ENCODE peak calls at places on chromosome 2, in five cellular contexts. T, J, H, R and Q are unnamed samples.

GRCh38 chr2:235550378-235550760 is 56.5 kb downstream of the AGAP1 start:
- DNase-seq in T (no peak), J (no peak), H (no peak), R (no peak), Q (no peak)

GRCh38 chr2:226994775-226995174 is 158.9 kb downstream of the RHBDD1 start:
- DNase-seq in T (no peak), J (no peak), H (no peak), R (no peak), Q (no peak)

GRCh38 chr2:184860744-184861143 is 262.4 kb downstream of the ZNF804A start:
- DNase-seq in T (no peak), J (no peak), H (no peak), R (no peak), Q (no peak)

GRCh38 chr2:7609556-7610323 is 692.5 kb downstream of the RNF144A start:
- DNase-seq in T (no peak), J (no peak), H (no peak), R (no peak), Q (no peak)

GRCh38 chr2:30206461-30207430 is 24.6 kb upstream of the LBH start:
- DNase-seq in T (peak; percentile 18), J (no peak), H (no peak), R (no peak), Q (no peak)

GRCh38 chr2:158748925-158749590 is 46.1 kb upstream of the DAPL1 start:
- DNase-seq in T (no peak), J (no peak), H (no peak), R (no peak), Q (no peak)

GRCh38 chr2:237669628-237670351 is 42.4 kb downstream of the LRRFIP1 start:
- DNase-seq in T (peak; percentile 99), J (no peak), H (no peak), R (peak; percentile 98), Q (no peak)

GRCh38 chr2:225010804-225011203 is 31.5 kb downstream of the DOCK10 start:
- DNase-seq in T (peak; percentile 93), J (no peak), H (peak; percentile 23), R (peak; percentile 50), Q (peak; percentile 26)

GRCh38 chr2:234211797-234212196 is 161.3 kb downstream of the SPP2 start:
- DNase-seq in T (no peak), J (no peak), H (no peak), R (peak; percentile 67), Q (no peak)

GRCh38 chr2:221792971-221793670 is 221.0 kb upstream of the EPHA4 start:
- DNase-seq in T (no peak), J (no peak), H (no peak), R (no peak), Q (no peak)

GRCh38 chr2:163527381-163527780 is 208.4 kb downstream of the FIGN start:
- DNase-seq in T (no peak), J (no peak), H (no peak), R (no peak), Q (no peak)

GRCh38 chr2:200788129-200788718 is 23.5 kb upstream of the BZW1 start:
- DNase-seq in T (peak; percentile 68), J (no peak), H (no peak), R (peak; percentile 74), Q (peak; percentile 71)

GRCh38 chr2:229611360-229611759 is 103.0 kb downstream of the DNER start:
- DNase-seq in T (no peak), J (no peak), H (no peak), R (no peak), Q (no peak)

GRCh38 chr2:96098900-96099590 is 17.3 kb downstream of the ADRA2B start:
- DNase-seq in T (no peak), J (no peak), H (no peak), R (no peak), Q (no peak)

GRCh38 chr2:13558368-13558767 is 841.6 kb downstream of the TRIB2 start:
- DNase-seq in T (peak; percentile 48), J (no peak), H (no peak), R (no peak), Q (no peak)

GRCh38 chr2:172431428-172431827 is 4.0 kb downstream of the ITGA6 start:
- DNase-seq in T (no peak), J (no peak), H (no peak), R (no peak), Q (no peak)

GRCh38 chr2:143928613-143929012 is 591.3 kb downstream of the ZEB2 start:
- DNase-seq in T (no peak), J (no peak), H (no peak), R (no peak), Q (no peak)

GRCh38 chr2:28665041-28665704 is 86.5 kb upstream of the PPP1CB start:
- DNase-seq in T (peak; percentile 92), J (no peak), H (peak; percentile 72), R (peak; percentile 95), Q (no peak)

GRCh38 chr2:55922488-55922887 is 1.1 kb downstream of the EFEMP1 start:
- DNase-seq in T (peak; percentile 16), J (no peak), H (no peak), R (peak; percentile 76), Q (no peak)

GRCh38 chr2:217930783-217931563 is 71.8 kb downstream of the TNS1 start:
- DNase-seq in T (peak; percentile 42), J (no peak), H (no peak), R (no peak), Q (no peak)

GRCh38 chr2:45992021-45992745 is 305.0 kb upstream of the EPAS1 start:
- DNase-seq in T (peak; percentile 93), J (no peak), H (no peak), R (peak; percentile 88), Q (no peak)

GRCh38 chr2:43158259-43158880 is 68.0 kb downstream of the ZFP36L2 start:
- DNase-seq in T (peak; percentile 90), J (no peak), H (no peak), R (peak; percentile 90), Q (peak; percentile 75)

GRCh38 chr2:53286336-53286735 is 481.3 kb upstream of the CHAC2 start:
- DNase-seq in T (peak; percentile 1), J (no peak), H (no peak), R (no peak), Q (no peak)

GRCh38 chr2:186641807-186642321 is 52.0 kb upstream of the FAM171B start:
- DNase-seq in T (peak; percentile 87), J (peak; percentile 49), H (peak; percentile 39), R (peak; percentile 88), Q (peak; percentile 45)

GRCh38 chr2:188810591-188810990 is 163.6 kb upstream of the COL3A1 start:
- DNase-seq in T (peak; percentile 44), J (no peak), H (no peak), R (peak; percentile 76), Q (no peak)